ENCODE peak calls at places on chromosomes 3 and 15, in nine cellular contexts. O is transverse colon; M is Panc1; H is uterus; N is HCT116; V is CD8-positive, alpha-beta T cell; W is aorta; Q is bronchial epithelial cell; J is esophagus squamous epithelium. K is an unnamed sample.

GRCh38 chr3:181892848-181893247 is 181.1 kb downstream of the SOX2 start:
- DNase-seq in V (no peak), M (no peak), H (no peak), W (no peak), Q (no peak), N (no peak), J (no peak), O (no peak), K (no peak)

GRCh38 chr3:115975353-115975752 is 352.0 kb downstream of the GAP43 start:
- DNase-seq in M (peak; percentile 32), J (no peak), N (no peak), H (no peak), Q (peak; percentile 86), W (no peak), V (no peak), O (no peak), K (no peak)

GRCh38 chr15:84967380-84967779 is 14.3 kb upstream of the PDE8A start:
- DNase-seq in W (no peak), H (no peak), O (no peak), J (no peak), N (no peak), M (no peak), V (no peak), Q (no peak), K (no peak)

GRCh38 chr3:44076221-44076829 is 165.4 kb upstream of the TOPAZ1 start:
- DNase-seq in Q (no peak), J (no peak), M (no peak), N (no peak), O (no peak), V (no peak), H (no peak), W (no peak), K (no peak)

GRCh38 chr3:118932822-118933558 is 101.7 kb downstream of the IGSF11 start:
- DNase-seq in W (peak; percentile 68), J (no peak), V (no peak), Q (no peak), H (no peak), N (no peak), O (no peak), M (no peak), K (no peak)

GRCh38 chr3:129937717-129938116 is 36.8 kb upstream of the TRH start:
- DNase-seq in N (no peak), J (no peak), M (no peak), V (no peak), H (no peak), W (no peak), O (no peak), Q (no peak), K (no peak)

GRCh38 chr3:131432441-131432840 is 50.9 kb downstream of the NUDT16 start:
- DNase-seq in V (no peak), H (no peak), W (no peak), N (no peak), M (no peak), J (no peak), O (no peak), Q (peak; percentile 70), K (no peak)

GRCh38 chr3:195911041-195911945 is 2.9 kb upstream of the TNK2 start:
- DNase-seq in J (no peak), M (no peak), O (no peak), W (peak; percentile 21), V (no peak), Q (peak; percentile 46), N (no peak), H (no peak), K (no peak)

GRCh38 chr15:94266000-94266399 is 34.6 kb downstream of the MCTP2 start:
- DNase-seq in W (no peak), O (no peak), N (no peak), M (no peak), J (no peak), H (no peak), Q (peak; percentile 50), V (no peak), K (no peak)

DNA sequence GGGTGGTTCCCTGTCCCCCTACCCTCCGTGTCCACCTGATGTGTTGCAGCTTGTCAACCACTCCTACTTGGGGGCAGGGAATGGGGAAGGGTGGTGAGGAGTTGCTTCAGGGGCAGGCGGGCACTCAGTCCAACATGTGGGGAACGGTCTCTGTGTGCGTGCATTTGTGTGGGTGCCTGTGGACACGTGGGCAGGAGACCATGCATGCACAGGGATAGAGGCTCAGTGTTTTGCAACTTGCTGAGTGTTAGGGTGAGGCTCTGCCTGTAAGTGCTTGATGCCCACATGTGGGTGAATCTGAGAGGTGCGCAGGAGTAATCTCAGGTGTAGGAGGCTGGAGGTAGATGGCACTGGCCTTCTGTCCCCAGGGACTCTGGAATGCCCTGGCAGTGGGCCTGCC is 24.4 kb upstream of the TMEM115 start:
- DNase-seq in O (no peak), Q (peak; percentile 70), V (no peak), W (no peak), J (no peak), N (no peak), H (no peak), M (no peak), K (no peak)
- H3K27me3 ChIP-seq in O (no peaks in the 10 kb centered on the region), Q (peaks cover 5% of the 10 kb centered on the region), V (no peaks in the 10 kb centered on the region), W (no peaks in the 10 kb centered on the region), J (no peaks in the 10 kb centered on the region), N (no peaks in the 10 kb centered on the region), H (no peaks in the 10 kb centered on the region), M (no peaks in the 10 kb centered on the region), K (no peaks in the 10 kb centered on the region)

GRCh38 chr3:125002414-125002811 is 53.4 kb downstream of the HEG1 start:
- DNase-seq in J (no peak), O (no peak), W (no peak), H (no peak), M (no peak), V (no peak), N (no peak), Q (no peak), K (no peak)
- H3K36me3 ChIP-seq in J (peaks cover 16% of the 10 kb centered on the region), O (no peaks in the 10 kb centered on the region), W (peaks cover 14% of the 10 kb centered on the region), H (no peaks in the 10 kb centered on the region), M (peaks cover 26% of the 10 kb centered on the region), V (peaks cover 28% of the 10 kb centered on the region), N (no peaks in the 10 kb centered on the region), Q (peaks cover 28% of the 10 kb centered on the region), K (peaks cover 35% of the 10 kb centered on the region)

GRCh38 chr3:184231671-184232070 is 2.3 kb downstream of the VWA5B2 start:
- DNase-seq in V (no peak), O (no peak), J (no peak), M (no peak), H (no peak), N (no peak), W (no peak), Q (no peak), K (no peak)

GRCh38 chr3:184234671-184235380 is 5.4 kb downstream of the VWA5B2 start:
- DNase-seq in J (no peak), N (no peak), W (no peak), O (no peak), Q (no peak), M (no peak), V (no peak), H (no peak), K (no peak)

GRCh38 chr3:184234224-184234623 is 4.8 kb downstream of the VWA5B2 start:
- DNase-seq in H (peak; percentile 49), Q (peak; percentile 92), N (peak; percentile 85), W (peak; percentile 82), O (no peak), J (no peak), M (no peak), V (no peak), K (no peak)

GRCh38 chr3:184235381-184236032 is 6.1 kb downstream of the VWA5B2 start:
- DNase-seq in N (no peak), J (no peak), O (no peak), H (no peak), V (no peak), W (no peak), Q (no peak), M (no peak), K (no peak)

GRCh38 chr3:184233127-184233843 is 3.9 kb downstream of the VWA5B2 start:
- DNase-seq in M (no peak), Q (no peak), H (no peak), O (no peak), W (no peak), N (no peak), J (no peak), V (no peak), K (no peak)
- H3K27me3 ChIP-seq in M (peaks cover 12% of the 10 kb centered on the region), Q (peaks cover 30% of the 10 kb centered on the region), H (peaks cover 19% of the 10 kb centered on the region), O (peaks cover 53% of the 10 kb centered on the region), W (no peaks in the 10 kb centered on the region), N (no peaks in the 10 kb centered on the region), J (peaks cover 13% of the 10 kb centered on the region), V (peaks cover 21% of the 10 kb centered on the region), K (peaks cover 20% of the 10 kb centered on the region)

DNA sequence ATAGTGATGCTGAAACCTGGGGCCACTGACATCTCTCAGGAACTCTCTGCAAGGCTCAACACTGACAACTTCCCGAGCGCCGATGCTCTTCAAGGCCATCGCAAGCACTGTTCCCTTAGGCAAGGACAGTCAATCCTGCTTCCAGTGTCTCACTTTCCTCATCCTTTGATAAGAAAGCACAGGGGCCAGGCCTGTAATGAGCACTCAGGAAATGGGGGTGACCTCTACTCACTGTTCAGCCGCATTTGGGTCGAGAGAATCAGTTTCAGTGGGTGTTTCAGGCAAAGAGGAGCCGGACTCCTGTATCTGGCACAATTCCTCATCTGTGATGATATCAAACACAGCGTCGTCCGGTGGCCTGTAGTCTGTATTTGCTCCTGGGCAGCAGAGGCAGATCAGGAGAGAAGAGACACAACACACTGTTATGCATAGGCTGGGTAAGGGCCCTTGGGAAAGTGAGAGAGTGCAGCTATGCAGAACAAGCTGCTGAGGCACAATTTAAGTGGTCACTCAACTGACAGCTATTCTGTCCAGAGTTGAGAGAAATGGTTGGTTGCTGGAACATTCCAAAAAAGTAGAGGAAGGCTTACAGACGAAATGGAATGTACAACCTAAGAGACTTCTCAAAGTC is 11.9 kb downstream of the CXCR6 start:
- DNase-seq in Q (no peak), J (no peak), W (no peak), H (no peak), V (no peak), M (no peak), O (no peak), N (no peak), K (peak; percentile 26)
- H3K36me3 ChIP-seq in Q (peaks cover 28% of the 10 kb centered on the region), J (peaks cover 55% of the 10 kb centered on the region), W (peaks cover 20% of the 10 kb centered on the region), H (no peaks in the 10 kb centered on the region), V (peaks cover 56% of the 10 kb centered on the region), M (no peaks in the 10 kb centered on the region), O (peaks cover 70% of the 10 kb centered on the region), N (peaks cover 38% of the 10 kb centered on the region), K (peaks cover 99% of the 10 kb centered on the region)

GRCh38 chr15:91135201-91136130 is 35.4 kb downstream of the SV2B start:
- DNase-seq in M (no peak), O (no peak), V (no peak), Q (no peak), N (no peak), W (no peak), J (no peak), H (no peak), K (no peak)
- H3K27me3 ChIP-seq in M (peaks cover 3% of the 10 kb centered on the region), O (peaks cover 6% of the 10 kb centered on the region), V (no peaks in the 10 kb centered on the region), Q (no peaks in the 10 kb centered on the region), N (peaks cover 32% of the 10 kb centered on the region), W (no peaks in the 10 kb centered on the region), J (no peaks in the 10 kb centered on the region), H (no peaks in the 10 kb centered on the region), K (no peaks in the 10 kb centered on the region)

K was measured in heart left ventricle.